ENCODE peak calls at places on chromosomes 11 and 22, in six cellular contexts. S is spleen; X is right cardiac atrium; Z is stimulated activated CD4-positive, alpha-beta T cell treated with anti-CD3 and anti-CD28 coated beads, Interleukin-2, amount 100 ng/mL, for 24 hours; C is NCI-H774; W is activated T-cell treated with anti-CD3 and anti-CD28 coated beads for 24 hours. L is an unnamed sample.

GRCh38 chr11:9697766-9698165 is 33.9 kb downstream of the SWAP70 start:
- DNase-seq in S (no peak), W (no peak), X (no peak), C (no peak), Z (no peak), L (no peak)

GRCh38 chr11:20097319-20098221 is 62.7 kb downstream of the DBX1 start:
- DNase-seq in C (peak), Z (no peak), X (no peak), W (no peak), S (no peak), L (no peak)

GRCh38 chr22:48651036-48651890 is 1176.4 kb downstream of the BRD1 start:
- DNase-seq in C (no peak), W (no peak), Z (no peak), X (peak), S (no peak), L (no peak)

GRCh38 chr11:75508051-75508561 is 17.6 kb downstream of the GDPD5 start:
- DNase-seq in W (no peak), Z (no peak), C (no peak), S (no peak), X (no peak), L (no peak)

GRCh38 chr11:26073646-26074045 is 258.3 kb upstream of the ANO3 start:
- DNase-seq in Z (no peak), S (no peak), W (no peak), C (no peak), X (no peak), L (no peak)

GRCh38 chr11:62413060-62413696 is 5.7 kb upstream of the SCGB1A1 start:
- DNase-seq in S (no peak), Z (no peak), C (no peak), W (no peak), X (no peak), L (no peak)

GRCh38 chr11:97856666-97857065 is 1164.1 kb upstream of the CNTN5 start:
- DNase-seq in C (peak), S (no peak), W (no peak), X (no peak), Z (no peak), L (peak)

GRCh38 chr11:78223320-78223954 is 34.7 kb downstream of the USP35 start:
- DNase-seq in S (no peak), W (no peak), Z (no peak), X (no peak), C (no peak), L (no peak)

GRCh38 chr11:45449036-45449601 is 163.0 kb upstream of the SYT13 start:
- DNase-seq in C (no peak), W (no peak), X (no peak), Z (no peak), S (peak), L (no peak)

GRCh38 chr11:56932572-56933235 is 56.0 kb upstream of the OR5AK2 start:
- DNase-seq in W (no peak), Z (no peak), C (no peak), X (no peak), S (no peak), L (no peak)

GRCh38 chr11:26621147-26621546 is 49.1 kb upstream of the MUC15 start:
- DNase-seq in Z (no peak), S (no peak), X (no peak), C (no peak), W (no peak), L (no peak)

GRCh38 chr22:32619614-32620426 is 145.2 kb downstream of the FBXO7 start:
- DNase-seq in C (no peak), S (peak), X (peak), W (no peak), Z (no peak), L (no peak)

GRCh38 chr11:121575250-121575962 is 122.6 kb upstream of the SORL1-AS1 start:
- DNase-seq in C (no peak), X (peak), Z (no peak), S (peak), W (no peak), L (no peak)

GRCh38 chr22:19117111-19117512 is 5.1 kb downstream of the DGCR2 start:
- DNase-seq in S (peak), W (no peak), Z (no peak), C (peak), X (no peak), L (peak)

GRCh38 chr22:19407649-19408606 is 23.6 kb downstream of the HIRA start:
- DNase-seq in Z (no peak), S (no peak), W (no peak), C (no peak), X (peak), L (peak)

GRCh38 chr11:68371176-68372041 is 59.0 kb downstream of the LRP5 start:
- DNase-seq in C (no peak), X (peak), W (no peak), Z (no peak), S (no peak), L (no peak)

L was measured in COR-L47.